ENCODE peak calls at places on chromosomes 13 and 19, in ten cellular contexts. E is activated CD4-positive, alpha-beta T cell treated with anti-CD3 and anti-CD28 coated beads, Interleukin-2, amount 50 U/mL, for 4 hours; G is HFFc6; L is naive thymus-derived CD8-positive, alpha-beta T cell; Q is T-helper 1 cell; W is sciatic nerve; Y is left ventricle myocardium inferior; C is CD4-positive, alpha-beta memory T cell; V is cardiac fibroblast; X is GM12891. J is an unnamed sample.

GRCh38 chr13:85772379-85772778 is 26.8 kb downstream of the SLITRK6 start:
- DNase-seq in X (no peak), Y (no peak), G (no peak), E (no peak), C (no peak), V (peak), Q (no peak), L (no peak), W (no peak), J (no peak)

GRCh38 chr13:79973533-79973963 is 367.4 kb downstream of the SPRY2 start:
- DNase-seq in G (no peak), C (no peak), L (no peak), E (no peak), Q (no peak), W (no peak), X (no peak), V (no peak), Y (peak), J (no peak)

GRCh38 chr19:21586341-21587116 is 81.1 kb downstream of the ZNF429 start:
- DNase-seq in Y (peak), W (no peak), X (no peak), V (no peak), Q (no peak), G (no peak), L (no peak), C (no peak), E (no peak), J (peak)

GRCh38 chr19:47713046-47714021 is at the start of gene EHD2:
- DNase-seq in W (peak), E (no peak), Q (no peak), L (no peak), V (peak), G (peak), C (peak), Y (peak), X (peak), J (peak)

GRCh38 chr13:21470785-21471184 is 11.7 kb upstream of the ZDHHC20 start:
- DNase-seq in E (no peak), G (no peak), Y (no peak), W (no peak), Q (no peak), C (no peak), V (no peak), X (no peak), L (no peak), J (no peak)

GRCh38 chr19:7832009-7832408 is 2.0 kb downstream of the EVI5L start:
- DNase-seq in X (no peak), L (no peak), C (no peak), E (no peak), W (no peak), G (no peak), V (no peak), Y (no peak), Q (no peak), J (peak)

GRCh38 chr13:75195479-75196111 is 286.4 kb downstream of the TBC1D4 start:
- DNase-seq in V (peak), X (no peak), L (no peak), Q (no peak), Y (no peak), W (no peak), E (no peak), G (no peak), C (no peak), J (no peak)

GRCh38 chr13:66036024-66036614 is 1194.0 kb downstream of the PCDH9 start:
- DNase-seq in L (no peak), G (no peak), V (peak), E (no peak), Y (no peak), Q (no peak), C (no peak), W (no peak), X (no peak), J (no peak)

GRCh38 chr19:49020931-49021895 is 2.9 kb downstream of the CGB3 start:
- DNase-seq in W (no peak), C (no peak), V (peak), G (peak), E (no peak), Y (no peak), Q (no peak), L (no peak), X (no peak), J (no peak)

GRCh38 chr13:51818771-51819511 is 15.0 kb upstream of the DHRS12 start:
- DNase-seq in X (no peak), E (peak), Y (no peak), G (no peak), L (no peak), V (peak), W (no peak), Q (no peak), C (no peak), J (no peak)

GRCh38 chr19:35484637-35485036 is 5.6 kb downstream of the KRTDAP start:
- DNase-seq in Q (no peak), W (no peak), L (no peak), C (no peak), V (no peak), E (no peak), G (no peak), X (peak), Y (no peak), J (peak)